ENCODE peak calls at places on chromosomes 3 and 15, in four cellular contexts. V, O, G and J are unnamed samples.

GRCh38 chr3:155453512-155453911 is 160.0 kb upstream of the STRIT1 start:
- DNase-seq in V (no peak), O (no peak), G (no peak), J (no peak)

GRCh38 chr15:30991301-30992072 is at the start of gene MTMR10:
- DNase-seq in V (peak; percentile 75), O (peak; percentile 83), G (peak; percentile 76), J (peak; percentile 64)

GRCh38 chr15:88940110-88940675 is 27.0 kb upstream of the MFGE8 start:
- DNase-seq in V (no peak), O (no peak), G (no peak), J (no peak)

GRCh38 chr3:188286087-188286513 is 132.1 kb downstream of the LPP start:
- DNase-seq in V (no peak), O (no peak), G (peak; percentile 80), J (no peak)

GRCh38 chr3:43477600-43477999 is 144.2 kb downstream of the ANO10 start:
- DNase-seq in V (no peak), O (peak; percentile 13), G (peak; percentile 67), J (no peak)

GRCh38 chr3:58560771-58561311 is 16.4 kb downstream of the FAM107A start:
- DNase-seq in V (no peak), O (no peak), G (no peak), J (no peak)

GRCh38 chr15:63291507-63291906 is 14.1 kb downstream of the APH1B start:
- DNase-seq in V (no peak), O (no peak), G (no peak), J (no peak)

GRCh38 chr3:78969483-78969882 is 798.3 kb downstream of the ROBO1 start:
- DNase-seq in V (no peak), O (no peak), G (no peak), J (no peak)

GRCh38 chr3:195893516-195893915 is 14.8 kb downstream of the TNK2 start:
- DNase-seq in V (no peak), O (no peak), G (no peak), J (no peak)

GRCh38 chr3:17183951-17184550 is 299.3 kb downstream of the PLCL2 start:
- DNase-seq in V (no peak), O (no peak), G (no peak), J (no peak)

GRCh38 chr15:78327442-78327841 is 12.7 kb upstream of the CRABP1 start:
- DNase-seq in V (no peak), O (no peak), G (no peak), J (no peak)

GRCh38 chr15:78207641-78208340 is 26.6 kb downstream of the ACSBG1 start:
- DNase-seq in V (no peak), O (no peak), G (peak; percentile 11), J (no peak)

GRCh38 chr3:130517541-130517940 is 564 bp downstream of the COL6A6 start:
- DNase-seq in V (no peak), O (no peak), G (no peak), J (no peak)

GRCh38 chr3:194521514-194522260 is 34.9 kb upstream of the ATP13A3 start:
- DNase-seq in V (no peak), O (no peak), G (no peak), J (no peak)

GRCh38 chr3:172687501-172687900 is 23.4 kb downstream of the NCEH1 start:
- DNase-seq in V (no peak), O (no peak), G (no peak), J (no peak)

GRCh38 chr3:193714523-193715137 is 121.6 kb downstream of the OPA1 start:
- DNase-seq in V (no peak), O (no peak), G (no peak), J (no peak)

GRCh38 chr3:127598841-127599570 is 795 bp downstream of the MCM2 start:
- DNase-seq in V (no peak), O (no peak), G (no peak), J (no peak)

DNA sequence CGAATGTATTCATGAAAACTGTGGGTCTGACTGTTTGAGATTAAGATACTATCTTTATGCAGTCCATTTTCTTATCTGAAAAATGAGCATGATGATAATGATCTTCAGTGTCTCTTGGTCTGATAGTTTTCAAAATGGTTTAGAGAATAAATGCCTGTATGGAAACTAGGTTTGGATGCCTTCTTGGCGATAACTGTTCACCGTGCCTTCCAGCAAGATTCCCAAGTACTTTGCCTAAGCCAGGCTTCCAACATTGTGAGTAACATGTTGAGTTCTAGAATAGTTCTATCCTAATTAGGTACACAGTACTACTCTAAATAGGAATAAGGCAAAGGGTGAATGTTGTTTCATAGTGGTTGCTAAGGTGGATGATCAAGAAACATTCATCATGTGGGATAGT is 940.2 kb downstream of the MCTP2 start:
- DNase-seq in V (no peak), O (no peak), G (no peak), J (no peak)
- H3K27ac ChIP-seq in V (no peak overlapping the region), O (no peak overlapping the region), G (no peak overlapping the region), J (no peak overlapping the region)

DNA sequence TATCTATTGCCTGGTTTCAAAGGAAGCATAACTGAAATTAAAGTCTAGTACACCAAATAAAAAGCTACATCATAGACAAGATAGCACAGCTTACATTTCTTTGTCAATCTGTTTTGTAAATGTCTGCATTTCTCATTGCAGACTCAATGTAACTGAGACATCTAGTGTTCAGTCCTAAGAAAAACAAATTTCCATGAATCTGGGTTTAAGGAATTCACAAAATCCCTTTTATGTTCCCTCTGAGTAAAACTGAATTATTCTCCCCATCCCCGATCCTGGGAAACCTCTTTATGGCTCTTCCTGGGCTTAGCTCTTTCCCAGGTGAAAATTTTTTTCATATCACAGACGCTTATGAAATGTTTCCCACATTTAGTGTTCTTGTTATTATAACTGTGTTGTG is 21.6 kb upstream of the RASA2 start:
- DNase-seq in V (no peak), O (no peak), G (no peak), J (no peak)
- TF ChIP-seq CTCF in V (no peak), O (no peak), G (peak; percentile 15), J (peak; percentile 30)

DNA sequence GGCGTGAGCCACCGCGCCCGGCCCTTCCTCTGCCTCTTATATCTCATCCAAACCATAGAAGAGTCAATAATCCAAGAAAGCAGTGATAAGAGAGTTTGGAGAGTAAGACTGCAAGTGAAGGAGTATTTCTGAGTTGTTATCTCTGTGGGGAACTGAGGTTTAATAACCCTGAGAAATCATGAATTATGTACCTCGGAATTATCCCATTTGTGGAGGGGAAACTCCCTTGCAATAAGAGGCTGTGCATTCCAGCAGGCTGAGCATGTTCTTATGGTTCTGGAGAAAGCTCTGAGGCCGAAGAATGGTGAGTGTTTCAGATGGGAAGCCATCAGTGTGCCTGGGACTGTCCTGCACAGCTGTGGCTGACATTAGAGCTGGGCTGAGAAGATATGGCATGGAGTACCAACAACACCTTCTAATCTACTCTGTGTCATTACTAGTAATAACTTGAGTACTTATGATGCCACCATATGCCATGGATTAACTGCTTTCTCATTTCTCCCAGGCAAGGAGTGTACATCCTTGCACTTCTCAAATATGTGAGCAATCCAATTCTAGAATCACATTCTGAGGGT is 31.4 kb upstream of the NOX5 start:
- DNase-seq in V (no peak), O (no peak), G (no peak), J (no peak)
- H3K27ac ChIP-seq in V (no peak overlapping the region), O (no peak overlapping the region), G (no peak overlapping the region), J (no peak overlapping the region)

GRCh38 chr3:45499529-45499928 is 95.0 kb upstream of the LIMD1 start:
- DNase-seq in V (no peak), O (no peak), G (no peak), J (no peak)
- TF ChIP-seq CTCF in V (no peak), O (peak; percentile 31), G (peak; percentile 54), J (peak; percentile 44)

DNA sequence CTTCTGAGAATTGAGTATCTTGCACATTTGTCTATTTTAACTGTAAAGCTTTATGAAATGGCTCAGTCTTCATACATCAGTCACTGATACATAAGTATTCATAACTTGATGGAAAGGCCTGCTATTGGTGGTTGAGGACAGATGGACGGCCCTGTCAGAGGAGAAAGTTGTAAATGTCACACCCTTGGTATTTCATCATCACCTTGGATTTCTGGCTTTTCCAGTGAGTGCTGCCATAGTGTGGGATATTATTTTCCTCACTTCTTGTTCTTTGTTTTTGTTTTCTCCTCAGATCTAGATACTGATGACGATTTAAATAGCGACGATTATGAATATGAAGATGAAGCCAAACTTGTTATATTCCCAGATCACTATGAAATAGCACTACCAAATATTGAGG is 47.9 kb downstream of the USP13 start:
- DNase-seq in V (no peak), O (no peak), G (no peak), J (no peak)
- H3K27ac ChIP-seq in V (no peak overlapping the region), O (no peak overlapping the region), G (no peak overlapping the region), J (no peak overlapping the region)

GRCh38 chr3:9891072-9891622 is 737 bp downstream of the JAGN1 start:
- DNase-seq in V (no peak), O (no peak), G (no peak), J (no peak)

GRCh38 chr3:9888540-9888939 is 1.9 kb upstream of the JAGN1 start:
- DNase-seq in V (no peak), O (no peak), G (no peak), J (no peak)

GRCh38 chr3:9889405-9889804 is 1.0 kb upstream of the JAGN1 start:
- DNase-seq in V (no peak), O (no peak), G (no peak), J (no peak)

GRCh38 chr3:9887478-9887877 is 2.9 kb upstream of the JAGN1 start:
- DNase-seq in V (no peak), O (no peak), G (no peak), J (no peak)

DNA sequence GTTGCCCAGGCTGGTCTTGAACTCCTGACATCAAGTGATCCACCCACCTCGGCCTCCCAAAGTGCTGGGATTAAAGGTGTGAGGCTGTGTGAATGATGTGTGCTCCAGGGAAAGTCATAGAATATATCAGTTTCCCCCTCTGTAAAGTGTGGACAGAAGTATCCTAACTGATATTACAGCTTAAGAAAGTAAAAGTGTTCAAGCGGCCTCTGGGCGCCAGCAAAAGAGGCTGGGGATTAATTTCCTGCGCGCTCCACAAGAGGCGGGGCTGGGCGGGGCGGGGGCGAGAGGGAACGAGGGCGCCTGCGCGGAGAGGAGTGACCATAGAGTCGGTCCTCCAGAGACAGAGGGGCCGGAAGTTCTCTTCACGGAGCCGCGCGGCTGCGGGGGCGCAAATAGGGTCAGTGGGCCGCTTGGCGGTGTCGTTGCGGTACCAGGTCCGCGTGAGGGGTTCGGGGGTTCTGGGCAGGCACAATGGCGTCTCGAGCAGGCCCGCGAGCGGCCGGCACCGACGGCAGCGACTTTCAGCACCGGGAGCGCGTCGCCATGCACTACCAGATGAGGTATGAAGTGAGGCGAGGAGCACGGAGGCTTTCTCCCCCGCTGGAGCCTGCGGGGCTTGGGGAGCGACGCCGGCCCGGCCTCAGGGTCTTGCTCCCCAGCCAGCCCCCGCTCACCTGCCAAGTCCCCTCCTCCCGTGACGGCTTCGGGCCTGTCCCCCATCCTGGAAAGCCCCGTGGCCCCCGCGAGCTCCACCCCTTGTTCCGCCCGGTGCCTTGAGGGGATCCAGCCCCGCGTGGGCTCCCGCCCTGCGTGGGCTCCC is at the start of gene JAGN1:
- DNase-seq in V (peak; percentile 91), O (peak; percentile 92), G (peak; percentile 96), J (peak; percentile 84)
- TF ChIP-seq CTCF in V (no peak), O (no peak), G (no peak), J (peak; percentile 14)

GRCh38 chr3:124628865-124629264 is 101.4 kb upstream of the UMPS start:
- DNase-seq in V (no peak), O (no peak), G (no peak), J (no peak)
- H3K27ac ChIP-seq in V (no peak overlapping the region), O (no peak overlapping the region), G (no peak overlapping the region), J (no peak overlapping the region)

GRCh38 chr15:26891448-26891881 is 24.6 kb downstream of the GABRA5 start:
- DNase-seq in V (no peak), O (no peak), G (peak; percentile 80), J (peak; percentile 74)
- TF ChIP-seq CTCF in V (no peak), O (peak; percentile 46), G (peak; percentile 49), J (peak; percentile 81)

GRCh38 chr3:44958406-44958805 is 17.6 kb downstream of the ZDHHC3 start:
- DNase-seq in V (no peak), O (no peak), G (no peak), J (no peak)
- H3K27ac ChIP-seq in V (no peak overlapping the region), O (no peak overlapping the region), G (no peak overlapping the region), J (no peak overlapping the region)

GRCh38 chr15:92079047-92079446 is 225.5 kb downstream of the SLCO3A1 start:
- DNase-seq in V (no peak), O (no peak), G (no peak), J (no peak)
- TF ChIP-seq CTCF in V (no peak), O (no peak), G (no peak), J (no peak)